ENCODE peak calls at places on chromosomes 1 and 21, in seven cellular contexts. V is EL; G is iPS-NIHi11; U is lower lobe of right lung; Y is activated CD4-positive, alpha-beta T cell treated with anti-CD3 and anti-CD28 coated beads, Interleukin-2, amount 10 ng/mL, durations not matched to agents 24 days and 14 days; N is BJ; Q is C1 segment of cervical spinal cord. T is an unnamed sample.

GRCh38 chr1:66747500-66747899 is 4.8 kb upstream of the DYNLT5 start:
- DNase-seq in V (peak), G (no peak), U (no peak), Y (no peak), N (peak), Q (no peak), T (no peak)

GRCh38 chr1:178168535-178168934 is 74.6 kb downstream of the RASAL2 start:
- DNase-seq in V (peak), G (no peak), U (no peak), Y (no peak), N (no peak), Q (no peak), T (no peak)

GRCh38 chr1:236063919-236064673 is 794 bp downstream of the NID1 start:
- DNase-seq in V (peak), G (peak), U (peak), Y (peak), N (no peak), Q (peak), T (no peak)

GRCh38 chr1:201377611-201378092 is at the start of gene TNNT2:
- DNase-seq in V (no peak), G (no peak), U (no peak), Y (no peak), N (no peak), Q (no peak), T (no peak)

GRCh38 chr1:110343249-110343648 is 4.1 kb downstream of the RBM15 start:
- DNase-seq in V (no peak), G (no peak), U (no peak), Y (no peak), N (no peak), Q (no peak), T (no peak)

GRCh38 chr1:152654110-152654509 is 9.1 kb upstream of the LCE2D start:
- DNase-seq in V (peak), G (peak), U (peak), Y (peak), N (no peak), Q (no peak), T (peak)

GRCh38 chr1:54118704-54119103 is 34.1 kb downstream of the CDCP2 start:
- DNase-seq in V (peak), G (no peak), U (no peak), Y (no peak), N (peak), Q (no peak), T (no peak)

GRCh38 chr1:69533343-69533742 is 34.4 kb upstream of the LRRC7 start:
- DNase-seq in V (no peak), G (no peak), U (no peak), Y (no peak), N (no peak), Q (no peak), T (no peak)

GRCh38 chr1:82565546-82565945 is 764.8 kb downstream of the ADGRL2 start:
- DNase-seq in V (peak), G (peak), U (no peak), Y (no peak), N (no peak), Q (no peak), T (peak)

GRCh38 chr21:44834231-44834950 is 16.5 kb upstream of the SUMO3 start:
- DNase-seq in V (no peak), G (no peak), U (no peak), Y (no peak), N (no peak), Q (no peak), T (no peak)

GRCh38 chr1:63969461-63969893 is 195.7 kb downstream of the ROR1 start:
- DNase-seq in V (peak), G (peak), U (no peak), Y (no peak), N (no peak), Q (no peak), T (peak)

GRCh38 chr21:44510508-44511218 is 29.3 kb downstream of the KRTAP10-1 start:
- DNase-seq in V (peak), G (peak), U (peak), Y (peak), N (no peak), Q (no peak), T (peak)

GRCh38 chr21:28485301-28486022 is 507.2 kb downstream of the LTN1 start:
- DNase-seq in V (peak), G (no peak), U (no peak), Y (no peak), N (no peak), Q (no peak), T (no peak)

GRCh38 chr1:31196685-31197084 is 43.0 kb downstream of the NKAIN1 start:
- DNase-seq in V (peak), G (no peak), U (no peak), Y (no peak), N (no peak), Q (no peak), T (no peak)

GRCh38 chr1:68291763-68292384 is 59.6 kb upstream of the WLS start:
- DNase-seq in V (no peak), G (no peak), U (no peak), Y (no peak), N (no peak), Q (no peak), T (no peak)

GRCh38 chr1:234515821-234516241 is 36.9 kb upstream of the TARBP1 start:
- DNase-seq in V (peak), G (no peak), U (no peak), Y (no peak), N (peak), Q (no peak), T (no peak)

T was measured in HT-29.